ENCODE peak calls at places on chromosome 16, in six cellular contexts. N is lower leg skin, H is WTC11, Q is tibial artery, C is SK-N-SH, T is cardiac fibroblast. I is an unnamed sample.

GRCh38 chr16:10895053-10895946 is 18.3 kb downstream of the CIITA start:
- DNase-seq in N (no peak), C (no peak), H (peak), Q (no peak), T (peak), I (peak)

GRCh38 chr16:48911700-48912099 is 301.7 kb upstream of the N4BP1 start:
- DNase-seq in H (no peak), Q (no peak), C (no peak), N (no peak), T (no peak), I (no peak)

GRCh38 chr16:49514391-49514980 is 140.9 kb downstream of the C16orf78 start:
- DNase-seq in N (no peak), H (no peak), Q (no peak), T (no peak), C (peak), I (no peak)

GRCh38 chr16:87762071-87762571 is 3.7 kb downstream of the KLHDC4 start:
- DNase-seq in N (no peak), H (no peak), C (no peak), T (no peak), Q (no peak), I (no peak)

GRCh38 chr16:22628994-22629393 is 118.3 kb downstream of the NPIPB5 start:
- DNase-seq in N (no peak), T (no peak), H (no peak), C (no peak), Q (no peak), I (no peak)

GRCh38 chr16:2042171-2042570 is 5.5 kb downstream of the NTHL1 start:
- DNase-seq in Q (no peak), N (no peak), H (no peak), C (no peak), T (no peak), I (no peak)

GRCh38 chr16:10744370-10745030 is 858 bp downstream of the NUBP1 start:
- DNase-seq in Q (no peak), T (no peak), N (peak), C (peak), H (no peak), I (no peak)

GRCh38 chr16:89193576-89194293 is 6.6 kb downstream of the SLC22A31 start:
- DNase-seq in N (no peak), H (no peak), C (peak), Q (no peak), T (no peak), I (no peak)

GRCh38 chr16:8649829-8650554 is 24.4 kb upstream of the ABAT start:
- DNase-seq in N (no peak), Q (no peak), H (no peak), T (peak), C (no peak), I (no peak)

DNA sequence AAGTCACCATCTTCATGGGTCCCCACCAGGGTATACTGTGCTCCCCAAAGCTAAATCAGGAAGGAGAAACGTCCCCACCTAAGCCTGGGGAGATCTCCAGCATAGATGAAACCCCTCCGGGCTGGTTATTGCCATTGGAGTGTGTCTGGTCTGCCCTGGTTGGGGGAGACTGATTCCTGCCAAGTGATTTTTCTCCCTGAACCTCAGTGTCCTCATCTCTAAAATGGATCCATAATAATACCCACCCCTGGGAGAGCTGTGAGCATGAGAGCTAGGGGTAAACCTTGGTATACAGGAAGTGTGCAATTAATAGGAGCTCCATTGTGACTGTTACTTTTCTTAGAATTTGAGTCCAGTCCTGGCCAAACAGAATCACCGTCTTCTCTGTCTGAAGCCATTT is 111.1 kb downstream of the CMIP start:
- DNase-seq in C (no peak), T (no peak), Q (no peak), N (no peak), H (no peak), I (no peak)
- TF ChIP-seq CTCF in C (no peak), T (no peak), Q (no peak), N (no peak), H (no peak), I (no peak)

DNA sequence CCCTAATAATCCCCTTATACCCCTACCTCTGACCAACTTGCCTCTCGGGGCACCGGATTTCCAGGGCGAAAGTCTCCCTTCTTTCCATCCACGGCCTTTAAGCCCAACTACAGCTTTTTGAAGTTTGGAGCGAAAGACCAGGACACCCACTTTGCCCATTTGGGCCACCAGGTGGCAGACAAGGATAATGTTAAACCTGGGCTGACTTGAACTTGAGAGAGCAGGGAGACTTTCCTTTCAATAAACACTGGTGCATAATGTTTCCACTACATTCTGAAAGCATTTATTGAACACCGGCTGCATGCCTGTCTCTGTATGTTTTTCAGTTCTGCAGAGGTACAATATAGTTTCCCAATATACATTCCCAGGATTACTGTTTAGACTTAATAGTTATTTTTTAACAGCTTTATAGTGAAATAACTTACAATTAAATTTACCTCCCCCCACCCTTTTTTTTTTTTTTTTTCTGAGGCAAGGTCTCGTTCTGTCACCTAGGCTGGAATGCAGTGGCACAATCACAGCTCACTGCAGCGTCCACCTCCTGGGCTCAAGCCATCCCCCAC is 6.9 kb upstream of the CES3 start:
- DNase-seq in T (peak), N (peak), H (peak), C (peak), Q (peak), I (peak)
- TF ChIP-seq CTCF in T (peak), N (no peak), H (peak), C (peak), Q (peak), I (peak)

GRCh38 chr16:31327675-31328225 is 27.2 kb upstream of the ITGAX start:
- DNase-seq in N (no peak), T (no peak), Q (no peak), H (peak), C (no peak), I (no peak)
- TF ChIP-seq CTCF in N (no peak), T (no peak), Q (no peak), H (no peak), C (no peak), I (no peak)

DNA sequence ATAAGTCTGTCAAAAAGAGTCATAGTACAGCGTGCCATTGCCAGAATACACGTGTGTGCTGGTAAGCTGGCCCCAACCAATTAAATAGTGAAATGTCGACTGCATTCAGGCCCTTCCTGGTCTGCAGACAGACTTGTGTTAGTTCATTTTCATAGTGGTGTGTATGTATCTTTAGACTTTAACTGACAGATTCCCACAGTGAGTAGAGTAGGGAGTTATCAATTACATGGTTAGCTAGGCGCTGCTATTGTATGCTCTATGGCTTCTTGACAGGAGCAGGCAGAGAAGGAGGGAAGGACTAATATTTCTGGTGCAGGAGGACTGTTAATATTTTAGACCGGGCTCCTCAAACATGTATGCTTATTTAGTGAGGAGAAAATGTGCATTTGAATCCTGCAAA is 618.2 kb downstream of the MAF start:
- DNase-seq in C (no peak), H (no peak), N (no peak), Q (no peak), T (no peak), I (no peak)
- TF ChIP-seq CTCF in C (no peak), H (no peak), N (no peak), Q (no peak), T (no peak), I (no peak)

GRCh38 chr16:56869513-56870270 is 4.7 kb downstream of the SLC12A3 start:
- DNase-seq in H (peak), T (peak), C (no peak), Q (no peak), N (no peak), I (no peak)

GRCh38 chr16:56868175-56868574 is 3.2 kb downstream of the SLC12A3 start:
- DNase-seq in N (no peak), H (no peak), Q (no peak), C (no peak), T (no peak), I (no peak)

GRCh38 chr16:56872863-56873391 is 7.9 kb downstream of the SLC12A3 start:
- DNase-seq in C (no peak), Q (no peak), H (no peak), N (no peak), T (no peak), I (no peak)

GRCh38 chr16:56870271-56870888 is 5.4 kb downstream of the SLC12A3 start:
- DNase-seq in Q (no peak), C (no peak), T (no peak), H (no peak), N (no peak), I (no peak)

GRCh38 chr16:56871172-56871593 is 6.2 kb downstream of the SLC12A3 start:
- DNase-seq in Q (no peak), N (no peak), T (peak), H (no peak), C (peak), I (no peak)
- TF ChIP-seq CTCF in Q (no peak), N (no peak), T (peak), H (no peak), C (no peak), I (no peak)

GRCh38 chr16:24118126-24118821 is 137.9 kb upstream of the CACNG3 start:
- DNase-seq in C (no peak), Q (no peak), N (no peak), T (no peak), H (no peak), I (no peak)

GRCh38 chr16:24116989-24117388 is 139.1 kb upstream of the CACNG3 start:
- DNase-seq in Q (no peak), H (no peak), N (no peak), C (no peak), T (no peak), I (no peak)

GRCh38 chr16:24119807-24120206 is 136.3 kb upstream of the CACNG3 start:
- DNase-seq in N (no peak), C (no peak), Q (no peak), T (no peak), H (no peak), I (no peak)

GRCh38 chr16:24116371-24116770 is 139.8 kb upstream of the CACNG3 start:
- DNase-seq in T (no peak), Q (no peak), H (no peak), C (no peak), N (no peak), I (no peak)

GRCh38 chr16:24117680-24118079 is 138.5 kb upstream of the CACNG3 start:
- DNase-seq in C (no peak), H (no peak), N (no peak), Q (no peak), T (no peak), I (no peak)
- TF ChIP-seq CTCF in C (no peak), H (no peak), N (no peak), Q (no peak), T (no peak), I (no peak)

DNA sequence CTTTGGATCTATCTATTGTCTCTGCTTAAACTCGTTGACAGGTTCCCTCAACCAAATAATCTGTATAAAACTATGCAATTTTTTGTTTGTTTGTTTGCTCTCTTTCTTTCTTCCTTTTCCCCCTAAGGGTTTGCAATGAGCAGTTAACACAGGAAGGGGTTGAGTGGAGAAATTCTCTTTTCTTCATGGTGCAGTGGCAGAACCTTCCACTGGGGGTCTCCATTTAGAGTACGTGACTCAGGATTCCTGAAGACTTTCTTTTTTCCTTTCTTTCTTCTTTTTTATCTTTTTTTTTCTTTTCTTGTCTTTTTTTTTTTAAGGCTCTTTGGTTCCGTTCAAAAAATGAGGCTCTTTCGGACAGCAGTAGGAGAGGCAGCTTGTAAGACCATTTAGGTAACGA is 19.5 kb upstream of the RBFOX1 start:
- DNase-seq in T (peak), H (no peak), N (no peak), C (peak), Q (no peak), I (peak)
- TF ChIP-seq CTCF in T (peak), H (no peak), N (no peak), C (peak), Q (no peak), I (peak)

DNA sequence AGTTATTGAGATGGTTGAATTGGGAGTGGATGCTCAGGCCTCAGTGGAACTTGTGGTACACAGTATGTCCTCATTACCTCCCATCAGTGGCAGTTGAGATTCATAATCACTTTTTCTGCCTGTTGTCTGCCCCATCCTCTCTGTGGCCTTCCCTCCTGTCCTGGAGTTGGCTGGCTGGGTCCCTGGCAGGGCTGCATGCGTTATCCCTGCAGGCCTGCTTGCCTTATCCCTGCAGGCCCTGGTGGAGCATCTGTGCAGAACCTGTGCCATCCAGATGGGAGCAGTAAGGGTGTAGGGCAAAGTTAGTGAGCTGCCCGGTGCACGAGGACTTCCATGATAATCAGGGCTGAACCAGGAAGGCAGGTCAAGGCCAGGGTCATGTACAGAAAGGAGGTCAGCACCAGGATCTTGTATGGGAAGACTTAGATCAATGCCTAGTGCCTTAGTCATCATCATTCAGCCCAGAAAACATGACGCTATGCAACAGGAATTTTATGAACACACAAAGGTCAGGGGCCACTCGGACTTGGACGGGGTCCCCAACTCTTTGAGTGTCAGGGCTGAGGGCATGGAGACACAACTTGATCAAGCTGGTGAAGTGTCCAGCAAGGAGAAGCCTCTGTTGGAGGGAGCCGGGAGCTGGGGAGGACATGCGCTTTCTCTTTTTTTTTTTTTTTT is 47.2 kb downstream of the ABCC1 start:
- DNase-seq in Q (peak), T (peak), H (no peak), C (peak), N (no peak), I (peak)
- TF ChIP-seq CTCF in Q (no peak), T (no peak), H (no peak), C (no peak), N (peak), I (no peak)

GRCh38 chr16:85361441-85362118 is 249.3 kb upstream of the CIBAR2 start:
- DNase-seq in Q (no peak), H (no peak), C (peak), T (no peak), N (no peak), I (no peak)
- TF ChIP-seq CTCF in Q (no peak), H (no peak), C (no peak), T (no peak), N (no peak), I (no peak)

I was measured in neural crest cell.